ENCODE peak calls at places on chromosomes 12 and 14, in four cellular contexts. C, P, R and J are unnamed samples.

GRCh38 chr14:68210729-68211299 is 391.2 kb downstream of the RAD51B start:
- DNase-seq in R (no peak), C (peak), P (no peak), J (peak)

GRCh38 chr12:27424631-27425230 is 21.8 kb upstream of the SMCO2 start:
- DNase-seq in P (no peak), C (no peak), R (no peak), J (peak)

GRCh38 chr12:107522692-107523477 is 162.7 kb upstream of the PWP1 start:
- DNase-seq in C (no peak), P (peak), R (no peak), J (no peak)

GRCh38 chr14:80940146-80940545 is 1.4 kb downstream of the CEP128 start:
- DNase-seq in P (no peak), C (no peak), R (no peak), J (no peak)

GRCh38 chr14:25537846-25538455 is 488.0 kb upstream of the STXBP6 start:
- DNase-seq in C (no peak), R (no peak), P (peak), J (no peak)

GRCh38 chr14:95784137-95784536 is 70.2 kb upstream of the TCL1A start:
- DNase-seq in R (no peak), C (no peak), P (no peak), J (no peak)

GRCh38 chr12:91053951-91054715 is 3.7 kb downstream of the KERA start:
- DNase-seq in C (peak), R (no peak), P (no peak), J (peak)

GRCh38 chr12:3458041-3458440 is 33.0 kb upstream of the PRMT8 start:
- DNase-seq in C (no peak), P (no peak), R (peak), J (peak)

GRCh38 chr12:56129210-56129691 is 1.2 kb downstream of the ESYT1 start:
- DNase-seq in C (peak), P (peak), R (no peak), J (no peak)

GRCh38 chr12:49903700-49904423 is at the start of gene FAIM2:
- DNase-seq in C (no peak), R (peak), P (no peak), J (peak)

GRCh38 chr12:27525373-27525772 is 1.4 kb downstream of the PPFIBP1 start:
- DNase-seq in R (no peak), P (no peak), C (no peak), J (no peak)

GRCh38 chr14:91935621-91936020 is 11.9 kb downstream of the FBLN5 start:
- DNase-seq in C (no peak), P (no peak), R (no peak), J (no peak)

GRCh38 chr14:28830115-28830534 is 63.5 kb downstream of the FOXG1 start:
- DNase-seq in C (no peak), R (no peak), P (no peak), J (no peak)

GRCh38 chr12:39287409-39287808 is 155.5 kb downstream of the KIF21A start:
- DNase-seq in P (no peak), C (no peak), R (no peak), J (no peak)

GRCh38 chr14:63727231-63727735 is 582 bp downstream of the SGPP1 start:
- DNase-seq in P (peak), R (peak), C (peak), J (no peak)

GRCh38 chr12:55699471-55700055 is 8.1 kb downstream of the ITGA7 start:
- DNase-seq in C (no peak), P (no peak), R (peak), J (no peak)

GRCh38 chr14:65993103-65993502 is 493.1 kb upstream of the CCDC196 start:
- DNase-seq in P (no peak), R (no peak), C (no peak), J (no peak)

DNA sequence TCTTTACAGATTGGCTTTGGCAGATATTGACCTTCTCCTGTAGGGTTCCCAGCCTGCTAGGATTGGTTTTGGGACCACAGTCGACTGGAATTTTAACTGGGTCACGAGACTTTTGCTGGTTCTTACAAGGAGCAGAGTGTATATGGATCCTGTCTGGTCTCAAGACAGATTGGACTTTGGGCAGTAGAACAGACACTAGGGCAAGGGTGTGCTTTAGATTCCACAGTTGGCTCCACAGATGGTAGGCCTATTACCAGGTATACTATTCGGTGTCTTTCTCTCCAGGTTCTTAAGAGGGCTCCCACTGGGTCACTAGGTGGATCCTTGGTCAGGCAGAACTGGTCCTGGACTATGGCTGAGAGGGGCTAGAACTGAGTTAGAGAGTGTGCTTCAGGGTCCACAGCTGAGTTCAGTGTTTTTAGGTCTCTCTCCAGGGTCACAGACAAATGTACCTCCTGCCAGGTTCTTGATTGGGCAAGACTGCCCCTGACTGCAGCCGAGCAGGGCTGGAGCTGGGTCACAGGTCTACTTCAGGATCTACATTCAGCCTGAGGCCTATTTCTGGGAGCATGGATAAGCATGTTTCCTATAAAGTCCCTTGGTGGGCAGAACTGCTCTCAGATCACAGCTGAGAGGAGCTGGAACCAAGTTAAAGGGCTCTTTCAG is 460.2 kb downstream of the TMEM117 start:
- DNase-seq in R (no peak), P (no peak), C (no peak), J (no peak)
- TF ChIP-seq CTCF in R (no peak), P (no peak), C (no peak), J (no peak)

GRCh38 chr12:76765598-76765997 is 1.7 kb downstream of the ZDHHC17 start:
- DNase-seq in P (no peak), C (no peak), R (no peak), J (no peak)

GRCh38 chr12:76766161-76766560 is 2.2 kb downstream of the ZDHHC17 start:
- DNase-seq in R (no peak), C (no peak), P (no peak), J (no peak)

GRCh38 chr12:76763746-76764675 is at the start of gene ZDHHC17:
- DNase-seq in R (peak), C (peak), P (peak), J (peak)

GRCh38 chr12:76764856-76765255 is 941 bp downstream of the ZDHHC17 start:
- DNase-seq in C (no peak), R (no peak), P (no peak), J (no peak)

GRCh38 chr12:76762556-76762955 is 1.4 kb upstream of the ZDHHC17 start:
- DNase-seq in P (peak), C (no peak), R (no peak), J (no peak)
- H3K4me3 ChIP-seq in P (peak), C (no peak), R (no peak), J (peak)

DNA sequence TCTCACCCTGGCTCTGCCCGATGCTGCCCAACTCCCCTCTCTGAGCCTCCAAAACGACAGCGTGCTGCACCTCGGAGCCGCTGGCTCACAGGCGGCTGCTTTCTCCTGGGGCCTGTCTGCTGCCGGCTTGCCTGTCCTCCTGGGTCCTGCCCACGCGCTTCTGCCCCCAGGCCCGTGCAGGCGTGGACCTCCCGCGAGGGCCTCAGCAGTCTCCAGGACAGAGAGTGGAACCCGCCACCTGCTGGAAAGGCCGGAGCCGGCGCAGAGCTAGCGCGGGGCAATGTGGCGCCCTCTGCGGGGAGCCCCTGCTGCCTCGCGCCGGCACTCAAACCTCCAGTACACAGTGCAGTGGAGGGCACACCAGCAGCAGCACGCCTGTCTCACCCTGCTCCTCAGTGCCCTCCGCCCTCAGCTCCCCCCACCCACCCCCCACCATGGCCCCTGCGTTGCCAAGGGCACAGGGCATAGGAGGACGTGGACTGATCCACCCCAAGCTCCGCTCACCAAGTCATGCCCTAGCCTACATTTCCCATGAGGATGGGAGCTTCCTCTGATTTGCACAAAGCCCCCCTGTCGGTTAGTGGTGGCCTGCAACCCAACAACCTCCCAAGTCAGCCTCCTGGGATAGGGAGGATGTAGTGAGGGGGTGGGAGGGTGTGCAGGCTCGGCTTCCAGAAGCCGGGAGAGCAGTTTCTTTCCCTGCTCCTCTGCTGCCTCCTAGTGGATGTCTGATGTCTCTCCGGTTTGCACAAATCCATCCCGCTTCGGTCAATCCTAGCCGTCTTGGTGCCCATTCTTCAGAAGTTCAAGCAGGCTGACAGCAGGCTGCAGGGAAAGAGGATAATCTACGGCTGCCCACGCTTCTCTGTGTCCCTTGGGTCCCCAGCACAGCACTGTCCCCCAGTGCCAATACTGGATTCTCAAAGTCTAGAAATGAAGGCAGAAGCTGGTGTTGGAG is 25.2 kb downstream of the KRT8 start:
- DNase-seq in C (peak), R (peak), P (peak), J (peak)
- TF ChIP-seq CTCF in C (peak), R (peak), P (peak), J (peak)

GRCh38 chr14:104119700-104120251 is 18.6 kb upstream of the KIF26A start:
- DNase-seq in C (no peak), R (peak), P (no peak), J (no peak)
- H3K4me3 ChIP-seq in C (no peak), R (no peak), P (no peak), J (no peak)

DNA sequence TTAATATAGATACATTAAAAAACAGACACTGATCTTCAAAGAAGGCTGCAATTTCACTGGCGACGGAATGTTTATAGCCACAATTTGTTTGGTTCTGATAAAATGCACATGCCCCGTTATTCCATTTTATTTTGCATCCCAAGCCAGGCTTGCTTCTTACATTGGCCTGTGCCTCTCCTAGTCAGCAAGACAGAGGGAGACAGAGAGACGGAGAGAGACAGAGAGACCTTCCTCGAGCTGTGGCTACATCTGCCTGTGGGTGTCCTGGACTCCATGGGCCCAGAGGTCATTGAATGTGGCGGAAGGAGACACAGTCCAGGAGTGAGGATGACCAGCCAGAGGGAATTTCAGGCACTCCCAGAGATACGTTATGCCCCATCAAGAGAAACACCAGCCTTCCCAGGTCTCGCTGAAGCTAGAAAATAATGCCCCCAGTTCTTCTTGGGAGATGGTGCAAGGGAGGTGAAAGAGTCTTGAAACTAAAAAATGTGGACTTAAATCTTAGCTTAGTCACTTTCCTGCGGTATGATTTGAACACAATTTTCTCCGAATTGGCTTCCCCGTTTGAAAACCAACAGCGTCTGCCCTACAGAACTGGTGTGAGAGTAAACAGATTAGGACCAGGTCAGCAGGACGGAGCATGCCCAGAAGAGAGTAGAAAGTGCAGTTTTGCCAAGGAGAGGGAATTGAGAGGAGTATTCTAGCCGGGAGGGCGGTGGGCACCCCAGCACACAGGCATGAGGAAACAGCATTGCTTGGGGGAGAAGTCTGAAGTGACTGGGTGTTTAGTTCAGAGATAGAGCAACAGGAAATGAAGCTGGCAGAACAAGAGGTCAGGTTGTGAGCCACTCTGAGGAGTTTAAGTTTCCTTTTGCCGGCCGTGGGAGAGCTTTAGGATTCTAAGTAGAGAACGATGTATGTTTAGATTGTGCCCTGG is 926.9 kb downstream of the VRK1 start:
- DNase-seq in R (no peak), C (no peak), P (no peak), J (no peak)
- TF ChIP-seq CTCF in R (no peak), C (no peak), P (no peak), J (no peak)

GRCh38 chr12:29782821-29783772 is 645 bp downstream of the TMTC1 start:
- DNase-seq in P (peak), R (peak), C (no peak), J (no peak)
- H3K4me3 ChIP-seq in P (peak), R (peak), C (peak), J (peak)